ENCODE peak calls at places on chromosomes 11 and 22, in seven cellular contexts. Q, I, K, S, C, D and O are unnamed samples. For H3K36me3, the result is how much of the 10 kb centered on the place peaks cover.

GRCh38 chr22:26642465-26643367 is 14.7 kb upstream of the MIAT start:
- DNase-seq in S (no peak), K (peak), Q (peak), C (peak), I (no peak), D (no peak), O (no peak)

GRCh38 chr22:37428649-37429586 is 1.6 kb upstream of the ELFN2 start:
- DNase-seq in S (no peak), I (no peak), C (peak), D (no peak), Q (no peak), K (peak), O (no peak)

GRCh38 chr11:116991491-116991890 is 106.7 kb downstream of the SIK3 start:
- DNase-seq in C (no peak), D (no peak), S (no peak), I (no peak), Q (no peak), K (no peak), O (no peak)

GRCh38 chr11:63897459-63898156 is 19.4 kb downstream of the RCOR2 start:
- DNase-seq in Q (no peak), D (no peak), S (no peak), C (no peak), K (no peak), I (no peak), O (no peak)

GRCh38 chr11:58807358-58807757 is 37.1 kb downstream of the GLYATL2 start:
- DNase-seq in I (no peak), Q (no peak), C (no peak), D (no peak), K (no peak), S (no peak), O (no peak)

GRCh38 chr11:44578279-44578678 is 12.8 kb downstream of the CD82 start:
- DNase-seq in Q (no peak), I (no peak), C (no peak), K (no peak), D (no peak), S (peak), O (no peak)

GRCh38 chr11:132072880-132073213 is 702.4 kb downstream of the NTM start:
- DNase-seq in K (no peak), I (no peak), D (no peak), C (no peak), S (no peak), Q (no peak), O (no peak)

GRCh38 chr11:129202646-129203045 is 10.5 kb upstream of the ARHGAP32 start:
- DNase-seq in S (no peak), D (no peak), I (no peak), C (no peak), Q (no peak), K (no peak), O (no peak)

GRCh38 chr11:92885600-92885999 is 83.9 kb upstream of the MTNR1B start:
- DNase-seq in C (no peak), I (no peak), D (no peak), K (no peak), S (no peak), Q (no peak), O (no peak)
- H3K4me3 ChIP-seq in C (no peak), I (no peak), D (no peak), K (no peak), S (no peak), Q (no peak), O (no peak)

GRCh38 chr11:118406599-118407166 is 5.3 kb downstream of the ATP5MG start:
- DNase-seq in Q (no peak), D (no peak), K (no peak), I (no peak), S (no peak), C (no peak), O (no peak)
- H3K36me3 ChIP-seq in Q (under half), D (under half), K (under half), I (under half), S (half or more), C (half or more), O (under half)

GRCh38 chr11:3622521-3622920 is 19.3 kb downstream of the ART5 start:
- DNase-seq in K (no peak), I (peak), C (no peak), S (no peak), Q (no peak), D (no peak), O (no peak)

GRCh38 chr11:3627291-3627690 is 14.5 kb downstream of the ART5 start:
- DNase-seq in K (no peak), Q (no peak), S (peak), C (no peak), D (no peak), I (no peak), O (peak)

GRCh38 chr11:3623126-3623525 is 18.7 kb downstream of the ART5 start:
- DNase-seq in D (no peak), I (peak), C (no peak), Q (no peak), S (no peak), K (no peak), O (no peak)

GRCh38 chr11:3631331-3631730 is 10.5 kb downstream of the ART5 start:
- DNase-seq in C (no peak), I (no peak), Q (no peak), D (no peak), K (no peak), S (peak), O (no peak)

GRCh38 chr11:3626250-3626960 is 15.4 kb downstream of the ART5 start:
- DNase-seq in Q (peak), I (peak), C (no peak), D (peak), S (peak), K (no peak), O (no peak)
- TF ChIP-seq CTCF in Q (no peak), I (no peak), C (no peak), D (no peak), S (no peak), K (no peak), O (no peak)

DNA sequence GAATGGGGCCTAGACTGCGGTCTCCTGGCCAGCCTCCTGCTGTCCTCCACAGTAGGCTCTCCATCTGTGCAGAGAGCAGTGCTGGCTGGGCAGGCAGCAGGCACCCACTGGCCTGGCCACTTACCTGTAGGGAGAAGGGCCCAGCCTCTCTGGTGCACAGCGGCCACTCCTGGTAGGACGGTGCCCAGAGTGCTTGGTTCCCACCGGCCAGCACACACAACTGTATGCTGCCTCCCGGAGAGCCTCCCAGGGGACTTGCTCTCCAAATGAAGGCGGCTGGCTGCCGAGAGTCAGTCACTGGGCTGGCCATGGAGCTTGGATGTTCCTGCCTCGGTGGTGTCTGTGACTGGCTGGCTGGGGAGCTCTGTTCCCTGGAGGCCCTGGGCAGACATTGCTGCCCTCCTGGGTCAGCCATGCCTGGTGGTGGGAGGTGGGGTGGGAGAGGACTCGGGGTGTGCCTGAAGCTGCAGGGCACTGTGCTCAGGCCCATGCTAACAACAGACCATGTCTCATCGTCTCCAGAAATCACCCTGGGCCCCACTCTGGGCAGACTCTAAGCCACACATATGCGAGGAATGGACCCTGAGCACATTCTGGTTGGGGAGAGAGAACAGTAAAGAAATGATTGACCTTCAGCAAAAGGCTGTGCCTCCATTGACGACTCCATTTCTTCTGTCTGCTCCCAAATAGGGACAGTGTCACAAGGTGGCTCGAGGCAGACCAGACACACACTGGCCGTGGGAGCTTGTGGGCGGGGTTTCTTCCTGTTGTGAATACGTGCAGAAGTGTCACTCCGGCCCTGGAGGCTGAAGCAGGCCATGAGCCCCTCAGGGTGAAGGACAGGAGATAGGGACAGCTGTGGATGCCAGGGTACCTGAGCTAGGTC is 350.8 kb downstream of the TBC1D22A start:
- DNase-seq in S (no peak), C (no peak), D (no peak), K (no peak), I (no peak), Q (no peak), O (no peak)
- H3K4me3 ChIP-seq in S (no peak), C (no peak), D (no peak), K (no peak), I (no peak), Q (no peak), O (no peak)